ENCODE peak calls at places on chromosomes 5 and 9, in six cellular contexts. One of them, this sample, is unnamed. For H3K4me1, the result is how much of the 10 kb centered on the place peaks cover.

GRCh38 chr5:75054110-75054930 is 2.0 kb upstream of the GCNT4 start:
- DNase-seq in fibroblast of lung: peak
- DNase-seq in sigmoid colon: peak
- DNase-seq in IMR-90: peak
- DNase-seq in HepG2: no peak
- DNase-seq in left ventricle myocardium inferior: peak
- DNase-seq in this sample: no peak

GRCh38 chr9:98807811-98808195 is 333 bp downstream of the GALNT12 start:
- DNase-seq in HepG2: no peak
- DNase-seq in IMR-90: no peak
- DNase-seq in sigmoid colon: peak
- DNase-seq in left ventricle myocardium inferior: no peak
- DNase-seq in fibroblast of lung: peak
- DNase-seq in this sample: no peak

GRCh38 chr9:84456526-84456925 is 116.0 kb upstream of the SLC28A3 start:
- DNase-seq in IMR-90: no peak
- DNase-seq in left ventricle myocardium inferior: no peak
- DNase-seq in HepG2: no peak
- DNase-seq in fibroblast of lung: no peak
- DNase-seq in sigmoid colon: no peak
- DNase-seq in this sample: no peak

GRCh38 chr9:135281151-135281550 is 193.7 kb downstream of the OLFM1 start:
- DNase-seq in sigmoid colon: no peak
- DNase-seq in IMR-90: no peak
- DNase-seq in HepG2: no peak
- DNase-seq in left ventricle myocardium inferior: no peak
- DNase-seq in fibroblast of lung: no peak
- DNase-seq in this sample: no peak

GRCh38 chr5:167900521-167900920 is 390.9 kb upstream of the WWC1 start:
- DNase-seq in HepG2: no peak
- DNase-seq in sigmoid colon: no peak
- DNase-seq in left ventricle myocardium inferior: no peak
- DNase-seq in IMR-90: no peak
- DNase-seq in fibroblast of lung: no peak
- DNase-seq in this sample: no peak

GRCh38 chr5:127839496-127840197 is 136.5 kb downstream of the CCDC192 start:
- DNase-seq in IMR-90: no peak
- DNase-seq in HepG2: no peak
- DNase-seq in fibroblast of lung: no peak
- DNase-seq in sigmoid colon: no peak
- DNase-seq in left ventricle myocardium inferior: no peak
- DNase-seq in this sample: no peak

GRCh38 chr5:52789867-52790266 is 2.2 kb downstream of the ITGA1 start:
- DNase-seq in left ventricle myocardium inferior: no peak
- DNase-seq in IMR-90: no peak
- DNase-seq in HepG2: no peak
- DNase-seq in fibroblast of lung: no peak
- DNase-seq in sigmoid colon: no peak
- DNase-seq in this sample: no peak

GRCh38 chr9:98381311-98382103 is 126.1 kb upstream of the TBC1D2 start:
- DNase-seq in HepG2: no peak
- DNase-seq in left ventricle myocardium inferior: no peak
- DNase-seq in IMR-90: no peak
- DNase-seq in fibroblast of lung: no peak
- DNase-seq in sigmoid colon: no peak
- DNase-seq in this sample: no peak

GRCh38 chr5:40220260-40220659 is 459.5 kb upstream of the PTGER4 start:
- DNase-seq in left ventricle myocardium inferior: no peak
- DNase-seq in sigmoid colon: no peak
- DNase-seq in fibroblast of lung: peak
- DNase-seq in HepG2: no peak
- DNase-seq in IMR-90: no peak
- DNase-seq in this sample: no peak

GRCh38 chr9:124818431-124819281 is 34.6 kb upstream of the WDR38 start:
- DNase-seq in sigmoid colon: no peak
- DNase-seq in left ventricle myocardium inferior: no peak
- DNase-seq in HepG2: peak
- DNase-seq in IMR-90: peak
- DNase-seq in fibroblast of lung: peak
- DNase-seq in this sample: peak

GRCh38 chr5:54135042-54135441 is 175.3 kb downstream of the ARL15 start:
- DNase-seq in sigmoid colon: no peak
- DNase-seq in HepG2: no peak
- DNase-seq in IMR-90: peak
- DNase-seq in fibroblast of lung: peak
- DNase-seq in left ventricle myocardium inferior: no peak
- DNase-seq in this sample: peak

GRCh38 chr9:83649080-83649479 is 26.1 kb downstream of the IDNK start:
- DNase-seq in sigmoid colon: peak
- DNase-seq in fibroblast of lung: peak
- DNase-seq in IMR-90: peak
- DNase-seq in HepG2: peak
- DNase-seq in left ventricle myocardium inferior: peak
- DNase-seq in this sample: peak

GRCh38 chr5:88889165-88890069 is 6.4 kb upstream of the MEF2C start:
- DNase-seq in fibroblast of lung: peak
- DNase-seq in sigmoid colon: peak
- DNase-seq in HepG2: no peak
- DNase-seq in IMR-90: peak
- DNase-seq in left ventricle myocardium inferior: peak
- DNase-seq in this sample: peak

GRCh38 chr5:172939045-172939444 is 20.2 kb upstream of the RPL26L1 start:
- DNase-seq in left ventricle myocardium inferior: no peak
- DNase-seq in HepG2: peak
- DNase-seq in sigmoid colon: no peak
- DNase-seq in IMR-90: peak
- DNase-seq in fibroblast of lung: no peak
- DNase-seq in this sample: no peak

GRCh38 chr9:137422668-137423000 is 328 bp downstream of the EXD3 start:
- DNase-seq in fibroblast of lung: peak
- DNase-seq in IMR-90: no peak
- DNase-seq in left ventricle myocardium inferior: peak
- DNase-seq in HepG2: no peak
- DNase-seq in sigmoid colon: peak
- DNase-seq in this sample: no peak

GRCh38 chr5:143757116-143757515 is 54.8 kb upstream of the HMHB1 start:
- DNase-seq in fibroblast of lung: no peak
- DNase-seq in sigmoid colon: no peak
- DNase-seq in IMR-90: peak
- DNase-seq in HepG2: no peak
- DNase-seq in left ventricle myocardium inferior: no peak
- DNase-seq in this sample: no peak

GRCh38 chr9:129776938-129777768 is 24.3 kb upstream of the PTGES start:
- DNase-seq in HepG2: peak
- DNase-seq in sigmoid colon: peak
- DNase-seq in fibroblast of lung: peak
- DNase-seq in left ventricle myocardium inferior: peak
- DNase-seq in IMR-90: peak
- DNase-seq in this sample: peak

GRCh38 chr9:7210854-7211637 is 453.3 kb downstream of the KDM4C start:
- DNase-seq in HepG2: no peak
- DNase-seq in sigmoid colon: no peak
- DNase-seq in fibroblast of lung: no peak
- DNase-seq in IMR-90: no peak
- DNase-seq in left ventricle myocardium inferior: no peak
- DNase-seq in this sample: no peak

GRCh38 chr9:87337335-87338074 is 160.2 kb upstream of the DAPK1 start:
- DNase-seq in sigmoid colon: no peak
- DNase-seq in fibroblast of lung: peak
- DNase-seq in HepG2: no peak
- DNase-seq in IMR-90: no peak
- DNase-seq in left ventricle myocardium inferior: no peak
- DNase-seq in this sample: peak

GRCh38 chr9:71966601-71967000 is 55.2 kb downstream of the C9orf85 start:
- DNase-seq in fibroblast of lung: no peak
- DNase-seq in left ventricle myocardium inferior: no peak
- DNase-seq in sigmoid colon: no peak
- DNase-seq in IMR-90: no peak
- DNase-seq in HepG2: no peak
- DNase-seq in this sample: no peak

GRCh38 chr9:136685792-136686533 is 1.3 kb downstream of the AGPAT2 start:
- DNase-seq in HepG2: no peak
- DNase-seq in left ventricle myocardium inferior: peak
- DNase-seq in sigmoid colon: no peak
- DNase-seq in IMR-90: no peak
- DNase-seq in fibroblast of lung: no peak
- DNase-seq in this sample: no peak

GRCh38 chr5:39191216-39191615 is 28.1 kb downstream of the FYB1 start:
- DNase-seq in left ventricle myocardium inferior: no peak
- DNase-seq in sigmoid colon: no peak
- DNase-seq in HepG2: no peak
- DNase-seq in IMR-90: no peak
- DNase-seq in fibroblast of lung: no peak
- DNase-seq in this sample: no peak

GRCh38 chr5:66814146-66814991 is 218.2 kb downstream of the MAST4 start:
- DNase-seq in fibroblast of lung: peak
- DNase-seq in HepG2: peak
- DNase-seq in sigmoid colon: no peak
- DNase-seq in left ventricle myocardium inferior: no peak
- DNase-seq in IMR-90: peak
- DNase-seq in this sample: peak

GRCh38 chr9:2086971-2087370 is 71.8 kb downstream of the SMARCA2 start:
- DNase-seq in sigmoid colon: no peak
- DNase-seq in IMR-90: no peak
- DNase-seq in left ventricle myocardium inferior: no peak
- DNase-seq in fibroblast of lung: no peak
- DNase-seq in HepG2: no peak
- DNase-seq in this sample: no peak

GRCh38 chr9:133356391-133357091 is at the start of the genes SURF1 and SURF2:
- DNase-seq in fibroblast of lung: peak
- DNase-seq in IMR-90: peak
- DNase-seq in left ventricle myocardium inferior: peak
- DNase-seq in HepG2: peak
- DNase-seq in sigmoid colon: peak
- DNase-seq in this sample: peak

GRCh38 chr5:150595466-150596031 is 44.9 kb upstream of the SYNPO start:
- DNase-seq in HepG2: no peak
- DNase-seq in fibroblast of lung: peak
- DNase-seq in IMR-90: no peak
- DNase-seq in sigmoid colon: no peak
- DNase-seq in left ventricle myocardium inferior: peak
- DNase-seq in this sample: no peak

GRCh38 chr5:32551194-32551593 is 34.2 kb upstream of the SUB1 start:
- DNase-seq in sigmoid colon: no peak
- DNase-seq in HepG2: no peak
- DNase-seq in IMR-90: no peak
- DNase-seq in left ventricle myocardium inferior: no peak
- DNase-seq in fibroblast of lung: no peak
- DNase-seq in this sample: no peak

GRCh38 chr5:135138116-135138850 is 104.3 kb upstream of the PITX1 start:
- DNase-seq in sigmoid colon: no peak
- DNase-seq in IMR-90: peak
- DNase-seq in left ventricle myocardium inferior: no peak
- DNase-seq in fibroblast of lung: no peak
- DNase-seq in HepG2: no peak
- DNase-seq in this sample: peak

GRCh38 chr5:64682608-64683007 is 7.7 kb upstream of the SHISAL2B start:
- DNase-seq in sigmoid colon: no peak
- DNase-seq in HepG2: peak
- DNase-seq in IMR-90: no peak
- DNase-seq in fibroblast of lung: no peak
- DNase-seq in left ventricle myocardium inferior: no peak
- DNase-seq in this sample: no peak

GRCh38 chr5:33936004-33936380 is 194 bp upstream of the RXFP3 start:
- DNase-seq in fibroblast of lung: peak
- DNase-seq in IMR-90: peak
- DNase-seq in sigmoid colon: no peak
- DNase-seq in left ventricle myocardium inferior: peak
- DNase-seq in HepG2: no peak
- DNase-seq in this sample: peak
- TF ChIP-seq CTCF in fibroblast of lung: no peak
- TF ChIP-seq CTCF in IMR-90: no peak
- TF ChIP-seq CTCF in sigmoid colon: peak
- TF ChIP-seq CTCF in left ventricle myocardium inferior: peak
- TF ChIP-seq CTCF in HepG2: peak
- TF ChIP-seq CTCF in this sample: no peak

GRCh38 chr9:114048533-114049452 is 29.3 kb downstream of the AMBP start:
- DNase-seq in HepG2: no peak
- DNase-seq in IMR-90: no peak
- DNase-seq in fibroblast of lung: no peak
- DNase-seq in sigmoid colon: peak
- DNase-seq in left ventricle myocardium inferior: no peak
- DNase-seq in this sample: no peak

GRCh38 chr9:114049453-114050225 is 28.5 kb downstream of the AMBP start:
- DNase-seq in IMR-90: no peak
- DNase-seq in HepG2: no peak
- DNase-seq in left ventricle myocardium inferior: no peak
- DNase-seq in sigmoid colon: peak
- DNase-seq in fibroblast of lung: no peak
- DNase-seq in this sample: no peak

GRCh38 chr9:114046237-114046755 is 31.8 kb downstream of the AMBP start:
- DNase-seq in IMR-90: no peak
- DNase-seq in left ventricle myocardium inferior: no peak
- DNase-seq in HepG2: no peak
- DNase-seq in sigmoid colon: no peak
- DNase-seq in fibroblast of lung: no peak
- DNase-seq in this sample: peak

GRCh38 chr9:114047717-114048116 is 30.4 kb downstream of the AMBP start:
- DNase-seq in sigmoid colon: peak
- DNase-seq in IMR-90: no peak
- DNase-seq in HepG2: peak
- DNase-seq in left ventricle myocardium inferior: no peak
- DNase-seq in fibroblast of lung: no peak
- DNase-seq in this sample: no peak

GRCh38 chr9:114046876-114047275 is 31.2 kb downstream of the AMBP start:
- DNase-seq in sigmoid colon: no peak
- DNase-seq in left ventricle myocardium inferior: no peak
- DNase-seq in HepG2: no peak
- DNase-seq in fibroblast of lung: no peak
- DNase-seq in IMR-90: peak
- DNase-seq in this sample: no peak
- H3K4me1 ChIP-seq in sigmoid colon: under half
- H3K4me1 ChIP-seq in left ventricle myocardium inferior: under half
- H3K4me1 ChIP-seq in HepG2: under half
- H3K4me1 ChIP-seq in fibroblast of lung: under half
- H3K4me1 ChIP-seq in IMR-90: under half
- H3K4me1 ChIP-seq in this sample: under half

DNA sequence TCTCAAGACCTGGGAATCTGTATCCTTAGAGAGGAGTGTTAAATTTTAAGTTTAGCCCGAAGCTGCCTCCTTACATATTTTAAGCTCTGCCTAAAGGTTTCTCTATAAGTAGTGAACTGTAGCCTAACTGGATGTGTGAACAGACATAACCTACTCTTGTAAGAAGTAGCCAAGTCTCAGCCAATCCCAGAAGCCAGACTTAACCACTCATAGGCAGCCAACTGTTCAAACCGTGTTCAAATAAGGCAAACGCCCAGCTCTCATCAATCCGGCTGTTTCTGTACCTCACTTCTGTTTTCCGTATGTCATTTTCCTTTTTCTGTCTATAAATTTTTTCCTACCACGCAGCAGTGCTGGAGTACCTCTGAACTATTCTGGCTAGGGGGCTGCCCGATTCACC is 58.7 kb upstream of the HRH2 start:
- DNase-seq in fibroblast of lung: no peak
- DNase-seq in sigmoid colon: no peak
- DNase-seq in left ventricle myocardium inferior: no peak
- DNase-seq in IMR-90: no peak
- DNase-seq in HepG2: no peak
- DNase-seq in this sample: no peak
- H3K27ac ChIP-seq in fibroblast of lung: no peak
- H3K27ac ChIP-seq in sigmoid colon: no peak
- H3K27ac ChIP-seq in left ventricle myocardium inferior: peak
- H3K27ac ChIP-seq in IMR-90: no peak
- H3K27ac ChIP-seq in HepG2: no peak
- H3K27ac ChIP-seq in this sample: no peak

GRCh38 chr5:85921590-85921989 is 696.2 kb upstream of the COX7C start:
- DNase-seq in IMR-90: no peak
- DNase-seq in left ventricle myocardium inferior: no peak
- DNase-seq in fibroblast of lung: no peak
- DNase-seq in sigmoid colon: no peak
- DNase-seq in HepG2: no peak
- DNase-seq in this sample: no peak
- TF ChIP-seq CTCF in IMR-90: no peak
- TF ChIP-seq CTCF in left ventricle myocardium inferior: no peak
- TF ChIP-seq CTCF in fibroblast of lung: no peak
- TF ChIP-seq CTCF in sigmoid colon: no peak
- TF ChIP-seq CTCF in HepG2: peak
- TF ChIP-seq CTCF in this sample: no peak

This sample was measured in foreskin keratinocyte.